ENCODE peak calls at places on chromosomes 3 and 15, in seven cellular contexts. W, G, C, V, J, S and L are unnamed samples. For H3K36me3, the result is how much of the 10 kb centered on the place peaks cover.

GRCh38 chr3:49411550-49411967 is 217 bp downstream of the RHOA start:
- DNase-seq in W (peak), G (no peak), C (peak), V (peak), J (peak), S (no peak), L (no peak)

GRCh38 chr3:42118762-42119361 is 27.7 kb downstream of the TRAK1 start:
- DNase-seq in W (peak), G (peak), C (no peak), V (peak), J (peak), S (no peak), L (no peak)

GRCh38 chr3:49609314-49609713 is 55.0 kb downstream of the BSN start:
- DNase-seq in W (no peak), G (no peak), C (no peak), V (no peak), J (no peak), S (no peak), L (no peak)

GRCh38 chr15:100234158-100235029 is 107.4 kb downstream of the ADAMTS17 start:
- DNase-seq in W (no peak), G (no peak), C (peak), V (no peak), J (no peak), S (no peak), L (no peak)

GRCh38 chr3:51353566-51354140 is 31.4 kb upstream of the MANF start:
- DNase-seq in W (no peak), G (no peak), C (no peak), V (no peak), J (peak), S (no peak), L (no peak)

GRCh38 chr3:184419171-184419570 is 39.3 kb downstream of the CHRD start:
- DNase-seq in W (no peak), G (no peak), C (no peak), V (no peak), J (no peak), S (no peak), L (no peak)

GRCh38 chr3:179651687-179652466 is 963 bp upstream of the USP13 start:
- DNase-seq in W (peak), G (no peak), C (no peak), V (no peak), J (no peak), S (no peak), L (no peak)

GRCh38 chr15:56537881-56538280 is 72.9 kb upstream of the MNS1 start:
- DNase-seq in W (peak), G (peak), C (no peak), V (no peak), J (no peak), S (no peak), L (peak)

GRCh38 chr15:70164910-70165791 is 67.4 kb upstream of the TLE3 start:
- DNase-seq in W (no peak), G (peak), C (no peak), V (peak), J (no peak), S (no peak), L (no peak)

GRCh38 chr15:81336568-81336967 is 12.6 kb upstream of the STARD5 start:
- DNase-seq in W (peak), G (no peak), C (no peak), V (no peak), J (no peak), S (no peak), L (no peak)

GRCh38 chr3:66572938-66573710 is 72.3 kb upstream of the LRIG1 start:
- DNase-seq in W (peak), G (peak), C (no peak), V (peak), J (peak), S (no peak), L (no peak)

GRCh38 chr3:179438836-179439235 is 12.4 kb downstream of the GNB4 start:
- DNase-seq in W (peak), G (peak), C (no peak), V (no peak), J (no peak), S (no peak), L (peak)

GRCh38 chr3:31297899-31298298 is 234.8 kb upstream of the STT3B start:
- DNase-seq in W (no peak), G (no peak), C (no peak), V (no peak), J (no peak), S (no peak), L (no peak)

GRCh38 chr3:16419640-16420039 is 93.9 kb downstream of the RFTN1 start:
- DNase-seq in W (no peak), G (no peak), C (no peak), V (no peak), J (no peak), S (no peak), L (no peak)

GRCh38 chr3:147120029-147120428 is 286.3 kb downstream of the ZIC4 start:
- DNase-seq in W (no peak), G (no peak), C (no peak), V (no peak), J (no peak), S (no peak), L (no peak)

GRCh38 chr3:46852329-46852720 is 10.9 kb downstream of the MYL3 start:
- DNase-seq in W (no peak), G (no peak), C (no peak), V (no peak), J (no peak), S (no peak), L (no peak)

GRCh38 chr3:125137432-125138033 is 75.0 kb downstream of the SLC12A8 start:
- DNase-seq in W (no peak), G (no peak), C (peak), V (no peak), J (no peak), S (peak), L (no peak)

GRCh38 chr15:33048255-33048654 is 146.3 kb downstream of the FMN1 start:
- DNase-seq in W (peak), G (no peak), C (no peak), V (peak), J (no peak), S (no peak), L (no peak)

GRCh38 chr3:48564022-48564421 is 441 bp upstream of the UCN2 start:
- DNase-seq in W (no peak), G (no peak), C (no peak), V (no peak), J (no peak), S (no peak), L (no peak)

GRCh38 chr3:10160346-10160745 is 4.4 kb upstream of the IRAK2 start:
- DNase-seq in W (no peak), G (no peak), C (no peak), V (no peak), J (no peak), S (no peak), L (no peak)

GRCh38 chr3:126524429-126524988 is 554 bp downstream of the CHST13 start:
- DNase-seq in W (no peak), G (no peak), C (no peak), V (no peak), J (peak), S (no peak), L (no peak)

GRCh38 chr15:70892912-70893560 is 410 bp downstream of the LRRC49 start:
- DNase-seq in W (no peak), G (no peak), C (no peak), V (peak), J (peak), S (no peak), L (no peak)

GRCh38 chr15:82393671-82394070 is 35.9 kb upstream of the GOLGA6L9 start:
- DNase-seq in W (no peak), G (no peak), C (no peak), V (no peak), J (no peak), S (no peak), L (no peak)

GRCh38 chr3:94063497-94064119 is 747 bp downstream of the NSUN3 start:
- DNase-seq in W (peak), G (no peak), C (no peak), V (no peak), J (no peak), S (no peak), L (no peak)

GRCh38 chr3:69536306-69537020 is 150.6 kb upstream of the FRMD4B start:
- DNase-seq in W (no peak), G (peak), C (no peak), V (no peak), J (no peak), S (no peak), L (no peak)

GRCh38 chr3:30231277-30232141 is 374.9 kb upstream of the TGFBR2 start:
- DNase-seq in W (no peak), G (no peak), C (no peak), V (peak), J (no peak), S (no peak), L (no peak)

GRCh38 chr3:45227131-45227819 is 1.2 kb upstream of the TMEM158 start:
- DNase-seq in W (no peak), G (no peak), C (no peak), V (peak), J (no peak), S (no peak), L (no peak)

GRCh38 chr3:45224824-45225464 is 1.1 kb downstream of the TMEM158 start:
- DNase-seq in W (no peak), G (peak), C (peak), V (peak), J (peak), S (no peak), L (peak)

GRCh38 chr3:45226206-45226915 is at the start of gene TMEM158:
- DNase-seq in W (no peak), G (peak), C (peak), V (peak), J (peak), S (no peak), L (peak)

GRCh38 chr3:45225465-45226205 is 452 bp downstream of the TMEM158 start:
- DNase-seq in W (no peak), G (peak), C (no peak), V (peak), J (peak), S (no peak), L (peak)

GRCh38 chr3:45223889-45224730 is 2.0 kb downstream of the TMEM158 start:
- DNase-seq in W (no peak), G (no peak), C (no peak), V (no peak), J (no peak), S (no peak), L (no peak)
- H3K4me3 ChIP-seq in W (no peak), G (no peak), C (peak), V (peak), J (peak), S (peak), L (no peak)

DNA sequence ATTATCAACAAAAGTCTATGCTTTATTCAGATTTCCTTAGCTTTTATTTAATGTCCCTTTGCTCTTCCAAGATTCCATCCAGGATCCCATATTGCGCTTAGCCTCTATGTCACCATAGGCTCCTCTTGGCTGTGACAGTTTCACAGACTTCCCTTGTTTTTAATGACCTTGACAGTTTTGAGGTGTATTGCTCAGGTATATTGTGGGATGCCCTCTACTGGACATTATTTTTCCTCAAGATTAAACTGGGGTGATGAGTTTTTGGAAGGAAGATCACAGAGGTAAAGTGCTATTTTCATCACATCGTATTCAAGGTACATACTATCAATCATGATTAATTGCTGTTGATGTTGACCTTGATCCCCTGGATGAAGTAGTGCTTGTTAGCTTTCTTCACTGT is 99.1 kb upstream of the SMAD3 start:
- DNase-seq in W (peak), G (no peak), C (no peak), V (no peak), J (no peak), S (no peak), L (no peak)
- TF ChIP-seq CTCF in W (peak), G (peak), C (no peak), V (peak), J (no peak), S (peak), L (peak)

GRCh38 chr15:23446215-23447106 is 582 bp downstream of the GOLGA6L2 start:
- DNase-seq in W (no peak), G (no peak), C (no peak), V (no peak), J (no peak), S (no peak), L (no peak)

GRCh38 chr15:23441204-23441603 is 5.8 kb downstream of the GOLGA6L2 start:
- DNase-seq in W (no peak), G (no peak), C (no peak), V (no peak), J (no peak), S (no peak), L (no peak)

GRCh38 chr15:23447107-23447500 is at the start of gene GOLGA6L2:
- DNase-seq in W (peak), G (peak), C (no peak), V (no peak), J (peak), S (no peak), L (no peak)

GRCh38 chr15:23440596-23440995 is 6.4 kb downstream of the GOLGA6L2 start:
- DNase-seq in W (no peak), G (no peak), C (no peak), V (no peak), J (no peak), S (no peak), L (no peak)

GRCh38 chr15:23444269-23444668 is 2.8 kb downstream of the GOLGA6L2 start:
- DNase-seq in W (no peak), G (no peak), C (no peak), V (no peak), J (no peak), S (no peak), L (no peak)
- H3K36me3 ChIP-seq in W (under half), G (under half), C (under half), V (under half), J (under half), S (under half), L (under half)

DNA sequence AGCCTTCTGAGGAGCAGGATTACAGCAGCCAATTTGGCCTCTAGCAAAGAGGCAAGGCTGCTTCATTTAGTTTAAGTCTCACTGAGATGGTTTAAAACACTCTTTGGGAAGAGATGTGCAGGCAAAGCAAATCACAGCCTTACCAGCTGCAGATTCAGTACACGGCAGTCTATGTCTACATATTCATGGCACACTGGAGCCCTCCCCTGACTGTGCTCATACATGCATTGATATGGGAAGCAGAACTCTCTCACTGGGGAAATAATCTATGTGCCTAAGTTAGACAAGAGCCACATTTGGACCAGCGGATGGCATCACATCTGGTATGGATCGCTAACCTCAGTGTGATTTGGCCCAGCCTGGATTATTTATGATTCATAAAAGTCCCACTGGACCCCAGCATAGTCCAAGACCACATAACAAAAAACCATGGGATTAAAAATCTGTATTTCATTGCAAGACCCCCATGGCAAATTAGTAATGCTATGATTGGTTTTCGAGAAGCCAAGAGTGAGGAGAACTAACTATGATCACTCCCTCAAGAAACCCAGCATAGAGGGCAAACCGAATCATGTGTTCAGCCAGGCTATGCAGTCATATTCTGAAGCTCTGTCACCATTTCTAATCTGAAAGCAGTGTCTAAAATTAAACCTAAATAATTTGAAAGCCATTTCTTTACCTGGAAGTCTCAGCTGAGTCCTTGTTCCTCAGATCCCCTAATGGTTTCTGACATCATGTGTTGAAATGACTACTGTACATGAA is 1.3 kb downstream of the PRICKLE2 start:
- DNase-seq in W (peak), G (no peak), C (no peak), V (peak), J (peak), S (no peak), L (no peak)
- H3K4me3 ChIP-seq in W (peak), G (no peak), C (peak), V (peak), J (peak), S (no peak), L (peak)